ENCODE peak calls at places on chromosome 17, in five cellular contexts. H, N, G, Y and E are unnamed samples.

GRCh38 chr17:7673239-7673638 is 14.1 kb downstream of the TP53 start:
- DNase-seq in H (peak), G (peak), Y (peak), N (no peak), E (no peak)

GRCh38 chr17:58238147-58238634 is at the start of gene LPO:
- DNase-seq in G (no peak), Y (no peak), H (no peak), N (no peak), E (no peak)

GRCh38 chr17:44280383-44280782 is 12.4 kb upstream of the SLC4A1 start:
- DNase-seq in G (no peak), Y (no peak), H (no peak), N (no peak), E (no peak)

GRCh38 chr17:56085576-56086267 is 67.6 kb upstream of the ANKFN1 start:
- DNase-seq in Y (no peak), N (no peak), H (no peak), G (no peak), E (no peak)

GRCh38 chr17:60103957-60104356 is 25.2 kb upstream of the HEATR6 start:
- DNase-seq in G (no peak), Y (no peak), H (no peak), N (no peak), E (no peak)

GRCh38 chr17:64262422-64263260 is at the start of gene TEX2:
- DNase-seq in H (peak), Y (peak), G (no peak), N (no peak), E (no peak)

GRCh38 chr17:41812176-41813038 is at the start of gene FKBP10:
- DNase-seq in G (peak), H (peak), N (peak), Y (peak), E (peak)

GRCh38 chr17:42541041-42541833 is 5.2 kb downstream of the NAGLU start:
- DNase-seq in H (no peak), Y (no peak), G (no peak), N (no peak), E (no peak)

GRCh38 chr17:15926039-15926740 is 18.7 kb upstream of the ADORA2B start:
- DNase-seq in Y (no peak), H (no peak), G (peak), N (no peak), E (no peak)

GRCh38 chr17:3913531-3914318 is 2.5 kb downstream of the P2RX1 start:
- DNase-seq in Y (peak), H (peak), G (peak), N (peak), E (peak)

GRCh38 chr17:20721151-20721550 is 141.6 kb downstream of the CDRT15L2 start:
- DNase-seq in G (no peak), N (no peak), Y (no peak), H (no peak), E (no peak)

GRCh38 chr17:62093188-62094155 is 28.4 kb upstream of the MED13 start:
- DNase-seq in Y (no peak), N (peak), H (no peak), G (no peak), E (no peak)

GRCh38 chr17:20187049-20187448 is 177.9 kb downstream of the SPECC1 start:
- DNase-seq in Y (no peak), H (no peak), G (no peak), N (peak), E (no peak)

GRCh38 chr17:57921342-57921741 is 33.9 kb downstream of the CUEDC1 start:
- DNase-seq in H (no peak), N (peak), G (no peak), Y (no peak), E (no peak)

GRCh38 chr17:62014526-62014925 is 50.6 kb downstream of the MED13 start:
- DNase-seq in N (peak), G (no peak), Y (no peak), H (no peak), E (no peak)

GRCh38 chr17:79006794-79007503 is 2.6 kb downstream of the CANT1 start:
- DNase-seq in Y (no peak), H (no peak), N (no peak), G (no peak), E (no peak)

GRCh38 chr17:43755389-43755875 is 3.2 kb downstream of the SOST start:
- DNase-seq in Y (peak), G (peak), N (peak), H (peak), E (peak)

GRCh38 chr17:30995347-30995746 is 24.5 kb downstream of the RNF135 start:
- DNase-seq in G (no peak), N (peak), H (no peak), Y (no peak), E (no peak)

GRCh38 chr17:44804301-44805061 is 25.6 kb downstream of the GJC1 start:
- DNase-seq in N (no peak), Y (no peak), G (no peak), H (no peak), E (no peak)

GRCh38 chr17:30922235-30922993 is 669 bp downstream of the ADAP2 start:
- DNase-seq in N (no peak), H (peak), Y (peak), G (peak), E (no peak)

GRCh38 chr17:13646411-13646810 is 44.7 kb upstream of the HS3ST3A1 start:
- DNase-seq in H (no peak), G (no peak), Y (no peak), N (peak), E (no peak)

GRCh38 chr17:21419299-21420239 is 43.4 kb downstream of the KCNJ12 start:
- DNase-seq in G (peak), H (peak), N (no peak), Y (no peak), E (no peak)

GRCh38 chr17:46742539-46743270 is 75.8 kb downstream of the WNT3 start:
- DNase-seq in G (no peak), Y (no peak), N (peak), H (no peak), E (no peak)

GRCh38 chr17:79650283-79650682 is 39.4 kb upstream of the RBFOX3 start:
- DNase-seq in G (no peak), Y (peak), N (no peak), H (peak), E (no peak)

GRCh38 chr17:75940727-75941441 is at the start of gene FBF1:
- DNase-seq in Y (peak), G (peak), H (peak), N (peak), E (peak)
- H2BK120ac ChIP-seq in Y (no peak), G (no peak), H (no peak), N (no peak), E (peak)

DNA sequence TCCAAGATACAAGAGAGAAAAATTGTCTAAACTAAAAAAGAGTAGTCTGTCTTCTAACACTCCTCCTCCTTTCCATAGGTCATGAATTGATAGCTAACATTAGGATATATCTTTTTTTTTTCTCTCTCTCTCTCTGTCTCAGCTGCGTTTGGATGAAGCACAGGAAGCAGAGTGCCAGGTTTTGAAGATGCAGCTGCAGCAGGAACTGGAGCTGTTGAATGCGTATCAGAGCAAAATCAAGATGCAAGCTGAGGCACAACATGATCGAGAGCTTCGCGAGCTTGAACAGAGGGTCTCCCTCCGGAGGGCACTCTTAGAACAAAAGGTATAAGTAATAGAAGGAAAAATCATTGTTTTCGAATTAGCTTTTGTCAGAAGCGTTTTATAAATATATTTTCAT is 32.9 kb downstream of the ABHD15 start:
- DNase-seq in H (no peak), Y (no peak), N (no peak), G (no peak), E (no peak)
- H3K23ac ChIP-seq in H (no peak), Y (no peak), N (no peak), G (no peak), E (no peak)

GRCh38 chr17:50057521-50057991 is 1.6 kb downstream of the ITGA3 start:
- DNase-seq in H (no peak), Y (no peak), G (no peak), N (no peak), E (no peak)

GRCh38 chr17:50055426-50056216 is at the start of gene ITGA3:
- DNase-seq in N (peak), H (peak), Y (peak), G (peak), E (peak)

GRCh38 chr17:50056217-50056960 is 479 bp downstream of the ITGA3 start:
- DNase-seq in N (peak), Y (peak), G (peak), H (peak), E (peak)

GRCh38 chr17:50058296-50058945 is 2.5 kb downstream of the ITGA3 start:
- DNase-seq in Y (no peak), H (no peak), G (no peak), N (no peak), E (no peak)

GRCh38 chr17:50056961-50057330 is 1.0 kb downstream of the ITGA3 start:
- DNase-seq in G (no peak), H (peak), N (peak), Y (peak), E (no peak)
- H2BK5ac ChIP-seq in G (no peak), H (no peak), N (peak), Y (no peak), E (no peak)

GRCh38 chr17:66432558-66432957 is 130.1 kb downstream of the PRKCA start:
- DNase-seq in H (no peak), N (no peak), Y (no peak), G (no peak), E (no peak)
- H2BK120ac ChIP-seq in H (no peak), N (peak), Y (no peak), G (no peak), E (no peak)

DNA sequence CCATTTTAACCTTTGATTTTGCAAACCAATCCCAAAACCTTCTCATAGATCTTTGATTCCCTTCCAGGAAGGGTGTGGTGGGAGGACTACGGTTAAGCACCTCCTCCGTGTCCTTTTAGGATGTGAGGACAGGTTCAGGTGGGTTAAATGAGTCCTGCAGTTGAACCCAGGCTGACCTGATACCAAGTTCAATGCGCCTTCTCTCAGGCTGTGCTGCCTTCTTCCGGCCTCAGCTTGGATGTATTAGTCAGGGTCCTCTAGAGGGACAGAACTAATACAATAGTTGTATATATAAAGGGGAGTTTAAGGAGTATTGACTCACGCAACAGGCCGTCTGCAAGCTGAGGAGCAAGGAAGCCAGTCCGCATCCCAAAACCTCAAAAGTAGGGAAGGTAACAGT is 10.5 kb upstream of the CSF3 start:
- DNase-seq in G (no peak), Y (no peak), N (no peak), H (no peak), E (no peak)
- H3K23ac ChIP-seq in G (no peak), Y (no peak), N (no peak), H (no peak), E (no peak)

GRCh38 chr17:77794846-77795245 is 163.7 kb upstream of the TNRC6C start:
- DNase-seq in G (no peak), N (no peak), Y (no peak), H (no peak), E (no peak)
- H2BK5ac ChIP-seq in G (no peak), N (no peak), Y (no peak), H (no peak), E (no peak)

GRCh38 chr17:72445055-72445991 is 324.5 kb downstream of the SOX9 start:
- DNase-seq in H (no peak), G (no peak), N (no peak), Y (no peak), E (no peak)
- H2BK120ac ChIP-seq in H (no peak), G (no peak), N (peak), Y (no peak), E (no peak)

GRCh38 chr17:75261336-75262111 is at the start of the genes GGA3 and MRPS7:
- DNase-seq in H (peak), G (peak), N (peak), Y (peak), E (peak)
- H3K23ac ChIP-seq in H (no peak), G (peak), N (peak), Y (no peak), E (peak)